ENCODE peak calls at places on chromosomes 16 and 17, in four cellular contexts. H, E, A and J are unnamed samples.

GRCh38 chr16:73152731-73153130 is 104.8 kb upstream of the ZFHX3 start:
- DNase-seq in H (peak; percentile 48), E (no peak), A (no peak), J (peak; percentile 79)

GRCh38 chr17:249236-249993 is 68.0 kb upstream of the DOC2B start:
- DNase-seq in H (no peak), E (no peak), A (no peak), J (no peak)

GRCh38 chr17:29390856-29391631 is 881 bp downstream of the TAOK1 start:
- DNase-seq in H (peak; percentile 46), E (no peak), A (peak; percentile 41), J (peak; percentile 64)

GRCh38 chr17:65664696-65665095 is 103.2 kb upstream of the AXIN2 start:
- DNase-seq in H (no peak), E (no peak), A (no peak), J (no peak)

GRCh38 chr17:3667366-3668278 is 756 bp downstream of the TAX1BP3 start:
- DNase-seq in H (peak; percentile 81), E (no peak), A (peak; percentile 87), J (peak; percentile 83)

GRCh38 chr16:59573528-59574271 is 839.6 kb upstream of the GOT2 start:
- DNase-seq in H (no peak), E (no peak), A (no peak), J (no peak)

GRCh38 chr16:89026121-89026612 is 49.2 kb upstream of the CBFA2T3 start:
- DNase-seq in H (no peak), E (peak; percentile 72), A (peak; percentile 80), J (no peak)

GRCh38 chr17:43129671-43130010 is 4.5 kb upstream of the BRCA1 start:
- DNase-seq in H (no peak), E (no peak), A (no peak), J (no peak)

GRCh38 chr17:45353047-45353446 is 36.2 kb upstream of the MAP3K14 start:
- DNase-seq in H (no peak), E (peak; percentile 79), A (no peak), J (no peak)

GRCh38 chr17:28528329-28529011 is 22.3 kb downstream of the FOXN1 start:
- DNase-seq in H (no peak), E (no peak), A (peak; percentile 62), J (peak; percentile 43)

GRCh38 chr17:63445571-63446217 is 412 bp downstream of the CYB561 start:
- DNase-seq in H (no peak), E (no peak), A (peak; percentile 88), J (peak; percentile 72)

GRCh38 chr16:76705883-76706282 is 428.7 kb downstream of the CNTNAP4 start:
- DNase-seq in H (no peak), E (no peak), A (no peak), J (no peak)

GRCh38 chr17:38750312-38751121 is 2.0 kb upstream of the PSMB3 start:
- DNase-seq in H (peak; percentile 50), E (no peak), A (no peak), J (peak; percentile 74)

GRCh38 chr17:32487460-32488176 is 825 bp downstream of the CDK5R1 start:
- DNase-seq in H (no peak), E (no peak), A (peak; percentile 37), J (peak; percentile 44)

GRCh38 chr16:85330694-85331188 is 218.5 kb upstream of the CIBAR2 start:
- DNase-seq in H (peak; percentile 72), E (no peak), A (peak; percentile 81), J (peak; percentile 96)

GRCh38 chr17:65222216-65222738 is 85.1 kb downstream of the RGS9 start:
- DNase-seq in H (no peak), E (no peak), A (no peak), J (no peak)

GRCh38 chr17:33205552-33205951 is 87.5 kb downstream of the ASIC2 start:
- DNase-seq in H (no peak), E (no peak), A (no peak), J (no peak)

GRCh38 chr16:51931596-51931995 is 615.3 kb downstream of the TOX3 start:
- DNase-seq in H (no peak), E (no peak), A (no peak), J (no peak)

GRCh38 chr16:66133641-66134402 is 232.7 kb upstream of the CDH5 start:
- DNase-seq in H (no peak), E (no peak), A (no peak), J (no peak)

DNA sequence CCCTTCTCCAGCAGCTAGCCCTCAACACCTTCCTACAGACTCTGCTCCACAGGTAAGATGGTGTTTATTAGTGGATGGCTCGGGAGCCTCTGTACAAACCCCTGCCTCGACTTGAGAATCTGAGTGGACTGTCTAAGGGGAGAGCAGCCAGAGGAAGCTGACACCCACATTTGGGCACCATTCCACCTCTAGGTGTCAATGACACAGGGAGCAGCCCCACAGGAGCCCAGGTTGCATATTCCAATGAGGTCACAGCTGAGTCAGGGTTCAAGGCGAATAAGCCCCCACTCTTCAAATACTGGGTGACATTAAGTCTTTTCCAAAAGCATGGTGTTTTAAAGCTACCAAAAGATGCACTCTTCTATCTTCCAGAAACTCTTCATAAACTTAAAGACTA is 31.9 kb downstream of the RANBP10 start:
- DNase-seq in H (no peak), E (no peak), A (no peak), J (no peak)
- TF ChIP-seq REST in H (no peak), E (no peak), A (no peak), J (no peak)

GRCh38 chr17:8087942-8088230 is 370 bp upstream of the ALOX12B start:
- DNase-seq in H (no peak), E (no peak), A (no peak), J (no peak)
- H3K27me3 ChIP-seq in H (peaks cover 10% of the 10 kb centered on the region), E (peaks cover 3% of the 10 kb centered on the region), A (peaks cover 3% of the 10 kb centered on the region), J (peaks cover 12% of the 10 kb centered on the region)

GRCh38 chr17:72927146-72927545 is 165.3 kb downstream of the SLC39A11 start:
- DNase-seq in H (no peak), E (no peak), A (no peak), J (no peak)

GRCh38 chr17:72922223-72922622 is 170.3 kb downstream of the SLC39A11 start:
- DNase-seq in H (no peak), E (no peak), A (no peak), J (no peak)

GRCh38 chr17:72927760-72928159 is 164.7 kb downstream of the SLC39A11 start:
- DNase-seq in H (no peak), E (no peak), A (no peak), J (no peak)

GRCh38 chr17:72926171-72926570 is 166.3 kb downstream of the SLC39A11 start:
- DNase-seq in H (no peak), E (no peak), A (no peak), J (no peak)

DNA sequence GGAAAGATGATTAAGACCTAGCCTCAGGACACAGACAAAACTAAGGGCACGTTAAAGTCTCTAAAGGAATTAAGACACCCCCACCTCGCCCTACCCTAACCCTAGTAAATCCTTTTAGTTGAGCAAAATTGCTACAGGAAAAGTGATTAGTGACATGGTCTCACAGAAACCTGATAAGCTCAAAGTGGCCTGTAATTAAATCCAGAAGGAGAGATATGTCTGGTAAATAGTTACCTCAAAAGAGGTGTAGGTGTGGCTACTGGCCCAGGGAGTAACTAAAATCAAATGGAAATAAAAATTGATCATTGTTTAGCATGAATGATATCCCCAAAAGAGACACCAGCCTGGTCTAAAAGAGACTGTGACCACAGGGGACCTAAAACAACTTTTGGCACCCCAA is 168.3 kb downstream of the SLC39A11 start:
- DNase-seq in H (no peak), E (no peak), A (no peak), J (no peak)
- TF ChIP-seq CREB1 in H (no peak), E (no peak), A (no peak), J (no peak)

GRCh38 chr17:81218991-81219390 is 3.8 kb downstream of the CEP131 start:
- DNase-seq in H (no peak), E (no peak), A (no peak), J (no peak)
- TF ChIP-seq REST in H (no peak), E (no peak), A (no peak), J (no peak)

DNA sequence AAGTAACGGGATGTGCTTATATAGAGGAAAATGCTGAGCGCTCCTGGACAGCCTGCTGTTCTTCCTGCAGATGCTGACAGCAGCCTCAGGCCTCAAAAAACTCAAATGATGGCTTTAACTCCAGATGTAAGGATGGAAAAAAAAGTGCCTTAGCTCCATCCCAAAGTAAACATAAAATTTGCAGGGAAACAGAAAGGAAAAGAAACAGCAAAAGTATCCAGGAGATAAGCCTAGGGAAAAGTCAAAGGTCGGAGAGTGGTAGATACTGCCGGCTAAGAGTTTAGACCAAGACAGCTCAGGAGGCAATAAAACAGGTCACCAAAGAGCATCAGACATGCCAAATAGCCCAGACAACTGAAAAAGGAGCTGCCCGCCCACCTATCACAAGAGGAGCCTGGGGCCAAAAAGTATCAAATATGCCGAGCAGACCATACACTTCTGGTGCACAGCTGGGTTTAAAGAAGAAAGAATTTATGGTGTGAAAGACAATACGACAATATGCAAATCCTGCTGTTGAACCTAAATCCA is 6.9 kb downstream of the KRT31 start:
- DNase-seq in H (no peak), E (no peak), A (no peak), J (no peak)
- H3K27me3 ChIP-seq in H (peaks cover 2% of the 10 kb centered on the region), E (no peaks in the 10 kb centered on the region), A (no peaks in the 10 kb centered on the region), J (no peaks in the 10 kb centered on the region)

GRCh38 chr17:81394831-81395599 is at the start of gene BAHCC1:
- DNase-seq in H (peak; percentile 99), E (no peak), A (peak; percentile 95), J (peak; percentile 99)

GRCh38 chr17:81396278-81396721 is 1.0 kb downstream of the BAHCC1 start:
- DNase-seq in H (no peak), E (no peak), A (no peak), J (no peak)

GRCh38 chr17:81396722-81397313 is 1.6 kb downstream of the BAHCC1 start:
- DNase-seq in H (no peak), E (no peak), A (no peak), J (peak; percentile 85)

GRCh38 chr17:81394377-81394747 is 895 bp upstream of the BAHCC1 start:
- DNase-seq in H (no peak), E (no peak), A (no peak), J (no peak)

GRCh38 chr17:81395600-81396277 is 482 bp downstream of the BAHCC1 start:
- DNase-seq in H (no peak), E (no peak), A (no peak), J (no peak)
- TF ChIP-seq CREB1 in H (no peak), E (no peak), A (no peak), J (no peak)

DNA sequence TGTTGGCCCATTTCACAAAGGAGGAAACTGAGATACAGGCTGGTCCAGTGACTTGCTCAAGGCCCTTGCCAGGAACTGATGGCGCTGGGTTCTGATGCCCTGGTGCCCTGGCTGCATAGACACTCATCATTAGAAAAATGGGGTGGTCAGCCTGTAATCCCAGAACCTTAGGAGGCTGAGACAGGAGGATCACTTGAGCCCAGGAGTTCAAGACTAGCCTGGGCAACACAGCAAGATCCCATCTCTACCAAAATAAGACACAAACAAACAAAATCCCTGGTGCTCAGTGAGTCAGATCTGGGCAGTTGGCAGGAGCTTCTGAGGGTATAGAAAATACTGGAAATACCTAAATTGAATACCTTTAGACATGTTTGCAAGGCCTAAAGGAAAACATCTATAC is 41.1 kb upstream of the KIFC3 start:
- DNase-seq in H (no peak), E (no peak), A (no peak), J (no peak)
- TF ChIP-seq REST in H (no peak), E (no peak), A (no peak), J (no peak)